ENCODE peak calls at places on chromosomes 11 and 22, in four cellular contexts. F is heart left ventricle, X is anterior cingulate cortex, S is cerebellum. D is an unnamed sample.

GRCh38 chr11:103031834-103032233 is 60.1 kb downstream of the DCUN1D5 start:
- DNase-seq in S (no peak), F (no peak), X (no peak), D (no peak)

GRCh38 chr22:38272373-38273134 is at the start of gene TMEM184B:
- DNase-seq in X (peak), S (peak), F (peak), D (peak)

GRCh38 chr22:40479887-40480538 is 109.6 kb downstream of the SGSM3 start:
- DNase-seq in F (no peak), X (no peak), S (no peak), D (no peak)

GRCh38 chr11:9566561-9567063 is 6.9 kb upstream of the WEE1 start:
- DNase-seq in X (no peak), F (no peak), S (no peak), D (no peak)

GRCh38 chr11:13487661-13488030 is 8.2 kb downstream of the PTH start:
- DNase-seq in X (no peak), S (no peak), F (no peak), D (no peak)

GRCh38 chr22:27238935-27239510 is 562.5 kb downstream of the MN1 start:
- DNase-seq in F (peak), X (no peak), S (no peak), D (no peak)

GRCh38 chr11:86617502-86617901 is 54.9 kb downstream of the ME3 start:
- DNase-seq in X (no peak), S (no peak), F (no peak), D (no peak)

GRCh38 chr11:129224538-129224937 is 32.4 kb upstream of the ARHGAP32 start:
- DNase-seq in X (no peak), S (no peak), F (no peak), D (no peak)

GRCh38 chr11:70243912-70244652 is 26.4 kb upstream of the PPFIA1 start:
- DNase-seq in F (no peak), S (no peak), X (no peak), D (no peak)

GRCh38 chr11:119509969-119510401 is 87.0 kb upstream of the THY1 start:
- DNase-seq in S (no peak), X (no peak), F (no peak), D (no peak)

GRCh38 chr11:44797886-44798683 is 71.3 kb downstream of the TSPAN18 start:
- DNase-seq in F (no peak), S (no peak), X (no peak), D (no peak)

GRCh38 chr22:44261861-44262595 is 50.7 kb downstream of the SHISAL1 start:
- DNase-seq in S (no peak), F (no peak), X (no peak), D (no peak)

GRCh38 chr11:69055212-69055586 is 6.5 kb downstream of the TPCN2 start:
- DNase-seq in F (peak), X (no peak), S (no peak), D (no peak)